ENCODE peak calls at places on chromosomes 12 and 14, in ten cellular contexts. One of them, this sample, is unnamed.

GRCh38 chr12:63978519-63978918 is 134.0 kb downstream of the SRGAP1 start:
- DNase-seq in tibial nerve: no peak
- DNase-seq in sigmoid colon: no peak
- DNase-seq in gastrocnemius medialis: no peak
- DNase-seq in A549: peak
- DNase-seq in uterus: no peak
- DNase-seq in H1: no peak
- DNase-seq in adrenal gland: no peak
- DNase-seq in testis: no peak
- DNase-seq in IMR-90: peak
- DNase-seq in this sample: no peak

GRCh38 chr12:100499416-100499815 is 25.8 kb downstream of the NR1H4 start:
- DNase-seq in testis: no peak
- DNase-seq in sigmoid colon: no peak
- DNase-seq in tibial nerve: no peak
- DNase-seq in gastrocnemius medialis: no peak
- DNase-seq in IMR-90: no peak
- DNase-seq in adrenal gland: no peak
- DNase-seq in H1: no peak
- DNase-seq in uterus: no peak
- DNase-seq in A549: no peak
- DNase-seq in this sample: no peak

GRCh38 chr12:17928708-17929366 is 161.2 kb downstream of the RERGL start:
- DNase-seq in gastrocnemius medialis: no peak
- DNase-seq in testis: no peak
- DNase-seq in tibial nerve: no peak
- DNase-seq in uterus: no peak
- DNase-seq in IMR-90: peak
- DNase-seq in adrenal gland: no peak
- DNase-seq in A549: peak
- DNase-seq in sigmoid colon: no peak
- DNase-seq in H1: no peak
- DNase-seq in this sample: no peak

GRCh38 chr14:99231181-99231849 is 40.7 kb downstream of the BCL11B start:
- DNase-seq in IMR-90: no peak
- DNase-seq in tibial nerve: no peak
- DNase-seq in testis: no peak
- DNase-seq in adrenal gland: no peak
- DNase-seq in uterus: no peak
- DNase-seq in sigmoid colon: no peak
- DNase-seq in A549: no peak
- DNase-seq in H1: no peak
- DNase-seq in gastrocnemius medialis: no peak
- DNase-seq in this sample: no peak

GRCh38 chr12:80714055-80714454 is 2.7 kb upstream of the MYF5 start:
- DNase-seq in H1: no peak
- DNase-seq in tibial nerve: no peak
- DNase-seq in sigmoid colon: no peak
- DNase-seq in testis: no peak
- DNase-seq in uterus: no peak
- DNase-seq in gastrocnemius medialis: peak
- DNase-seq in adrenal gland: no peak
- DNase-seq in IMR-90: peak
- DNase-seq in A549: no peak
- DNase-seq in this sample: no peak

GRCh38 chr12:109720152-109720855 is 6.7 kb downstream of the FAM222A start:
- DNase-seq in IMR-90: no peak
- DNase-seq in tibial nerve: no peak
- DNase-seq in sigmoid colon: no peak
- DNase-seq in A549: no peak
- DNase-seq in gastrocnemius medialis: no peak
- DNase-seq in adrenal gland: peak
- DNase-seq in H1: no peak
- DNase-seq in uterus: no peak
- DNase-seq in testis: peak
- DNase-seq in this sample: no peak

GRCh38 chr14:101215266-101215665 is 311.7 kb upstream of the RTL1 start:
- DNase-seq in testis: no peak
- DNase-seq in tibial nerve: no peak
- DNase-seq in adrenal gland: peak
- DNase-seq in sigmoid colon: peak
- DNase-seq in H1: no peak
- DNase-seq in IMR-90: no peak
- DNase-seq in A549: no peak
- DNase-seq in uterus: no peak
- DNase-seq in gastrocnemius medialis: no peak
- DNase-seq in this sample: no peak

GRCh38 chr12:120625557-120626419 is 14.6 kb upstream of the CABP1 start:
- DNase-seq in testis: peak
- DNase-seq in A549: peak
- DNase-seq in sigmoid colon: no peak
- DNase-seq in tibial nerve: no peak
- DNase-seq in IMR-90: no peak
- DNase-seq in H1: peak
- DNase-seq in adrenal gland: no peak
- DNase-seq in uterus: no peak
- DNase-seq in gastrocnemius medialis: no peak
- DNase-seq in this sample: no peak

GRCh38 chr14:54789166-54789565 is 113.5 kb downstream of the GCH1 start:
- DNase-seq in H1: no peak
- DNase-seq in IMR-90: no peak
- DNase-seq in testis: no peak
- DNase-seq in adrenal gland: no peak
- DNase-seq in A549: no peak
- DNase-seq in gastrocnemius medialis: no peak
- DNase-seq in uterus: no peak
- DNase-seq in tibial nerve: no peak
- DNase-seq in sigmoid colon: no peak
- DNase-seq in this sample: no peak

GRCh38 chr12:82686223-82687019 is at the start of gene TMTC2:
- DNase-seq in adrenal gland: peak
- DNase-seq in A549: peak
- DNase-seq in gastrocnemius medialis: peak
- DNase-seq in uterus: peak
- DNase-seq in H1: peak
- DNase-seq in sigmoid colon: peak
- DNase-seq in testis: peak
- DNase-seq in tibial nerve: peak
- DNase-seq in IMR-90: peak
- DNase-seq in this sample: peak
- TF ChIP-seq POLR2A in adrenal gland: no peak
- TF ChIP-seq POLR2A in A549: peak
- TF ChIP-seq POLR2A in gastrocnemius medialis: peak
- TF ChIP-seq POLR2A in uterus: peak
- TF ChIP-seq POLR2A in H1: no peak
- TF ChIP-seq POLR2A in sigmoid colon: peak
- TF ChIP-seq POLR2A in testis: peak
- TF ChIP-seq POLR2A in tibial nerve: peak
- TF ChIP-seq POLR2A in IMR-90: no peak
- TF ChIP-seq POLR2A in this sample: peak

DNA sequence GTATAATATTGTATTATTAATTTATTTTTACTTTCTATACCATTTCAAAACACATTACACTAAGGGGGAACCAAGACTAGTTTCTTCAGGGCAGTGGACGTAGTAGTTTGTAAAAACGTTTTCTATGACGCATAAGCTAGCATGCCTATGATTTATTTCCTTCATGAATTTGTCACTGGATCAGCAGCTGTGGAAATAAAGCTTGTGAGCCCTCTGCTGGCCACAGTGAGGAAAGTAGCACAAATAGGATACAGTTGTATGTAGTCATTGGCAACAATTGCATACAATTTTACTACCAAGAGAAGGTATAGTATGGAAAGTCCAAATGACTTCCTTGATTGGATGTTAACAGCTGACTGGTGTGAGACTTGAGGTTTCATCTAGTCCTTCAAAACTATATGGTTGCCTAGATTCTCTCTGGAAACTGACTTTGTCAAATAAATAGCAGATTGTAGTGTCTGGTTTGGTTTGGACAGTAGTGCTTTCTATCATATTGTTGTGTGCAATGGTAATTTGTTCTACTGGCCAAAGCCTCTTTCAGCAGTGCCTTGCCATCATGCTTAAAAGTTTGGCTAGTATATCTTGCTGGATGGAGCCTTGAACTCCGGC is 24.3 kb upstream of the PLEKHD1 start:
- DNase-seq in sigmoid colon: peak
- DNase-seq in adrenal gland: peak
- DNase-seq in IMR-90: peak
- DNase-seq in uterus: peak
- DNase-seq in testis: peak
- DNase-seq in tibial nerve: peak
- DNase-seq in A549: peak
- DNase-seq in H1: no peak
- DNase-seq in gastrocnemius medialis: peak
- DNase-seq in this sample: peak
- TF ChIP-seq CTCF in sigmoid colon: peak
- TF ChIP-seq CTCF in adrenal gland: peak
- TF ChIP-seq CTCF in IMR-90: peak
- TF ChIP-seq CTCF in uterus: peak
- TF ChIP-seq CTCF in testis: peak
- TF ChIP-seq CTCF in tibial nerve: peak
- TF ChIP-seq CTCF in A549: peak
- TF ChIP-seq CTCF in H1: no peak
- TF ChIP-seq CTCF in gastrocnemius medialis: peak
- TF ChIP-seq CTCF in this sample: peak

GRCh38 chr14:31025335-31026075 is at the start of gene AP4S1:
- DNase-seq in IMR-90: no peak
- DNase-seq in uterus: peak
- DNase-seq in tibial nerve: no peak
- DNase-seq in testis: peak
- DNase-seq in sigmoid colon: peak
- DNase-seq in H1: peak
- DNase-seq in adrenal gland: peak
- DNase-seq in A549: peak
- DNase-seq in gastrocnemius medialis: peak
- DNase-seq in this sample: peak

GRCh38 chr14:31024577-31025334 is 693 bp upstream of the AP4S1 start:
- DNase-seq in testis: no peak
- DNase-seq in sigmoid colon: no peak
- DNase-seq in IMR-90: peak
- DNase-seq in gastrocnemius medialis: no peak
- DNase-seq in uterus: no peak
- DNase-seq in tibial nerve: no peak
- DNase-seq in H1: no peak
- DNase-seq in adrenal gland: no peak
- DNase-seq in A549: no peak
- DNase-seq in this sample: no peak

GRCh38 chr14:31026076-31026394 is at the start of gene STRN3:
- DNase-seq in tibial nerve: no peak
- DNase-seq in uterus: no peak
- DNase-seq in gastrocnemius medialis: no peak
- DNase-seq in sigmoid colon: no peak
- DNase-seq in testis: no peak
- DNase-seq in adrenal gland: no peak
- DNase-seq in IMR-90: no peak
- DNase-seq in A549: no peak
- DNase-seq in H1: no peak
- DNase-seq in this sample: no peak

GRCh38 chr14:31027847-31028246 is 1.7 kb upstream of the STRN3 start:
- DNase-seq in testis: no peak
- DNase-seq in uterus: no peak
- DNase-seq in H1: no peak
- DNase-seq in IMR-90: no peak
- DNase-seq in tibial nerve: no peak
- DNase-seq in gastrocnemius medialis: no peak
- DNase-seq in adrenal gland: no peak
- DNase-seq in sigmoid colon: no peak
- DNase-seq in A549: no peak
- DNase-seq in this sample: no peak

GRCh38 chr14:31026395-31027096 is 367 bp upstream of the STRN3 start:
- DNase-seq in uterus: peak
- DNase-seq in gastrocnemius medialis: peak
- DNase-seq in adrenal gland: peak
- DNase-seq in H1: peak
- DNase-seq in A549: peak
- DNase-seq in IMR-90: peak
- DNase-seq in sigmoid colon: peak
- DNase-seq in tibial nerve: peak
- DNase-seq in testis: peak
- DNase-seq in this sample: peak
- TF ChIP-seq POLR2A in uterus: peak
- TF ChIP-seq POLR2A in gastrocnemius medialis: peak
- TF ChIP-seq POLR2A in adrenal gland: no peak
- TF ChIP-seq POLR2A in H1: peak
- TF ChIP-seq POLR2A in A549: no peak
- TF ChIP-seq POLR2A in IMR-90: peak
- TF ChIP-seq POLR2A in sigmoid colon: peak
- TF ChIP-seq POLR2A in tibial nerve: peak
- TF ChIP-seq POLR2A in testis: peak
- TF ChIP-seq POLR2A in this sample: peak

GRCh38 chr12:76346798-76347420 is 1.3 kb downstream of the BBS10 start:
- DNase-seq in testis: peak
- DNase-seq in adrenal gland: peak
- DNase-seq in uterus: no peak
- DNase-seq in IMR-90: peak
- DNase-seq in tibial nerve: no peak
- DNase-seq in sigmoid colon: no peak
- DNase-seq in gastrocnemius medialis: peak
- DNase-seq in H1: no peak
- DNase-seq in A549: no peak
- DNase-seq in this sample: peak
- TF ChIP-seq CTCF in testis: no peak
- TF ChIP-seq CTCF in adrenal gland: no peak
- TF ChIP-seq CTCF in uterus: no peak
- TF ChIP-seq CTCF in IMR-90: peak
- TF ChIP-seq CTCF in tibial nerve: peak
- TF ChIP-seq CTCF in sigmoid colon: no peak
- TF ChIP-seq CTCF in gastrocnemius medialis: peak
- TF ChIP-seq CTCF in H1: no peak
- TF ChIP-seq CTCF in A549: peak
- TF ChIP-seq CTCF in this sample: no peak